ENCODE peak calls at places on chromosome 15, in nine cellular contexts. One of them, this sample, is unnamed.

GRCh38 chr15:74037171-74038117 is 42.9 kb downstream of the PML start:
- DNase-seq in hepatocyte: no peak
- DNase-seq in HL-60: no peak
- DNase-seq in caudate nucleus: no peak
- DNase-seq in DND-41: no peak
- DNase-seq in HCT116: no peak
- DNase-seq in tibial nerve: no peak
- DNase-seq in naive thymus-derived CD4-positive, alpha-beta T cell: no peak
- DNase-seq in PC-3: no peak
- DNase-seq in this sample: no peak

GRCh38 chr15:81899730-81900129 is 146.1 kb downstream of the MEX3B start:
- DNase-seq in hepatocyte: no peak
- DNase-seq in HL-60: no peak
- DNase-seq in caudate nucleus: no peak
- DNase-seq in DND-41: no peak
- DNase-seq in HCT116: no peak
- DNase-seq in tibial nerve: no peak
- DNase-seq in naive thymus-derived CD4-positive, alpha-beta T cell: no peak
- DNase-seq in PC-3: no peak
- DNase-seq in this sample: no peak

GRCh38 chr15:23566070-23567050 is 886 bp downstream of the MKRN3 start:
- DNase-seq in hepatocyte: no peak
- DNase-seq in HL-60: peak; percentile 50
- DNase-seq in caudate nucleus: peak; percentile 20
- DNase-seq in DND-41: peak; percentile 96
- DNase-seq in HCT116: peak; percentile 29
- DNase-seq in tibial nerve: no peak
- DNase-seq in naive thymus-derived CD4-positive, alpha-beta T cell: peak; percentile 68
- DNase-seq in PC-3: peak; percentile 68
- DNase-seq in this sample: no peak

GRCh38 chr15:70875001-70875782 is 17.0 kb downstream of the THAP10 start:
- DNase-seq in hepatocyte: peak; percentile 33
- DNase-seq in HL-60: no peak
- DNase-seq in caudate nucleus: no peak
- DNase-seq in DND-41: no peak
- DNase-seq in HCT116: no peak
- DNase-seq in tibial nerve: no peak
- DNase-seq in naive thymus-derived CD4-positive, alpha-beta T cell: no peak
- DNase-seq in PC-3: peak; percentile 64
- DNase-seq in this sample: no peak

GRCh38 chr15:85412956-85413854 is 32.8 kb downstream of the AKAP13 start:
- DNase-seq in hepatocyte: peak; percentile 68
- DNase-seq in HL-60: peak; percentile 26
- DNase-seq in caudate nucleus: no peak
- DNase-seq in DND-41: peak; percentile 25
- DNase-seq in HCT116: peak; percentile 88
- DNase-seq in tibial nerve: peak; percentile 20
- DNase-seq in naive thymus-derived CD4-positive, alpha-beta T cell: peak; percentile 47
- DNase-seq in PC-3: peak; percentile 94
- DNase-seq in this sample: peak; percentile 7

GRCh38 chr15:39075311-39075710 is 505.6 kb upstream of the THBS1 start:
- DNase-seq in hepatocyte: no peak
- DNase-seq in HL-60: no peak
- DNase-seq in caudate nucleus: no peak
- DNase-seq in DND-41: no peak
- DNase-seq in HCT116: no peak
- DNase-seq in tibial nerve: no peak
- DNase-seq in naive thymus-derived CD4-positive, alpha-beta T cell: no peak
- DNase-seq in PC-3: no peak
- DNase-seq in this sample: no peak

GRCh38 chr15:95804484-95804883 is 526.0 kb upstream of the NR2F2 start:
- DNase-seq in hepatocyte: no peak
- DNase-seq in HL-60: no peak
- DNase-seq in caudate nucleus: no peak
- DNase-seq in DND-41: no peak
- DNase-seq in HCT116: no peak
- DNase-seq in tibial nerve: no peak
- DNase-seq in naive thymus-derived CD4-positive, alpha-beta T cell: no peak
- DNase-seq in PC-3: no peak
- DNase-seq in this sample: no peak

GRCh38 chr15:25173241-25174028 is 218.6 kb downstream of the SNRPN start:
- DNase-seq in hepatocyte: no peak
- DNase-seq in HL-60: no peak
- DNase-seq in caudate nucleus: no peak
- DNase-seq in DND-41: no peak
- DNase-seq in HCT116: no peak
- DNase-seq in tibial nerve: no peak
- DNase-seq in naive thymus-derived CD4-positive, alpha-beta T cell: no peak
- DNase-seq in PC-3: no peak
- DNase-seq in this sample: no peak

GRCh38 chr15:75739791-75740190 is 27.1 kb upstream of the CSPG4 start:
- DNase-seq in hepatocyte: no peak
- DNase-seq in HL-60: no peak
- DNase-seq in caudate nucleus: no peak
- DNase-seq in DND-41: no peak
- DNase-seq in HCT116: no peak
- DNase-seq in tibial nerve: no peak
- DNase-seq in naive thymus-derived CD4-positive, alpha-beta T cell: no peak
- DNase-seq in PC-3: no peak
- DNase-seq in this sample: no peak

GRCh38 chr15:57384816-57385215 is 8.5 kb downstream of the CGNL1 start:
- DNase-seq in hepatocyte: no peak
- DNase-seq in HL-60: no peak
- DNase-seq in caudate nucleus: no peak
- DNase-seq in DND-41: no peak
- DNase-seq in HCT116: no peak
- DNase-seq in tibial nerve: no peak
- DNase-seq in naive thymus-derived CD4-positive, alpha-beta T cell: no peak
- DNase-seq in PC-3: peak; percentile 35
- DNase-seq in this sample: no peak

GRCh38 chr15:77493324-77493907 is 72.7 kb downstream of the HMG20A start:
- DNase-seq in hepatocyte: no peak
- DNase-seq in HL-60: peak; percentile 23
- DNase-seq in caudate nucleus: no peak
- DNase-seq in DND-41: no peak
- DNase-seq in HCT116: no peak
- DNase-seq in tibial nerve: no peak
- DNase-seq in naive thymus-derived CD4-positive, alpha-beta T cell: no peak
- DNase-seq in PC-3: no peak
- DNase-seq in this sample: no peak

GRCh38 chr15:73575636-73576247 is 57.4 kb downstream of the NPTN start:
- DNase-seq in hepatocyte: no peak
- DNase-seq in HL-60: no peak
- DNase-seq in caudate nucleus: no peak
- DNase-seq in DND-41: no peak
- DNase-seq in HCT116: no peak
- DNase-seq in tibial nerve: no peak
- DNase-seq in naive thymus-derived CD4-positive, alpha-beta T cell: no peak
- DNase-seq in PC-3: no peak
- DNase-seq in this sample: no peak

GRCh38 chr15:70936326-70936725 is 43.7 kb downstream of the LRRC49 start:
- DNase-seq in hepatocyte: no peak
- DNase-seq in HL-60: no peak
- DNase-seq in caudate nucleus: no peak
- DNase-seq in DND-41: no peak
- DNase-seq in HCT116: no peak
- DNase-seq in tibial nerve: no peak
- DNase-seq in naive thymus-derived CD4-positive, alpha-beta T cell: no peak
- DNase-seq in PC-3: no peak
- DNase-seq in this sample: no peak

GRCh38 chr15:33028495-33028894 is 166.0 kb downstream of the FMN1 start:
- DNase-seq in hepatocyte: no peak
- DNase-seq in HL-60: no peak
- DNase-seq in caudate nucleus: no peak
- DNase-seq in DND-41: no peak
- DNase-seq in HCT116: no peak
- DNase-seq in tibial nerve: no peak
- DNase-seq in naive thymus-derived CD4-positive, alpha-beta T cell: no peak
- DNase-seq in PC-3: no peak
- DNase-seq in this sample: no peak

GRCh38 chr15:60384526-60385127 is 13.2 kb downstream of the ANXA2 start:
- DNase-seq in hepatocyte: no peak
- DNase-seq in HL-60: no peak
- DNase-seq in caudate nucleus: no peak
- DNase-seq in DND-41: no peak
- DNase-seq in HCT116: no peak
- DNase-seq in tibial nerve: no peak
- DNase-seq in naive thymus-derived CD4-positive, alpha-beta T cell: no peak
- DNase-seq in PC-3: no peak
- DNase-seq in this sample: no peak

GRCh38 chr15:60383008-60383694 is 14.6 kb downstream of the ANXA2 start:
- DNase-seq in hepatocyte: no peak
- DNase-seq in HL-60: no peak
- DNase-seq in caudate nucleus: no peak
- DNase-seq in DND-41: no peak
- DNase-seq in HCT116: no peak
- DNase-seq in tibial nerve: no peak
- DNase-seq in naive thymus-derived CD4-positive, alpha-beta T cell: no peak
- DNase-seq in PC-3: no peak
- DNase-seq in this sample: no peak

GRCh38 chr15:60387321-60387720 is 10.5 kb downstream of the ANXA2 start:
- DNase-seq in hepatocyte: no peak
- DNase-seq in HL-60: no peak
- DNase-seq in caudate nucleus: no peak
- DNase-seq in DND-41: no peak
- DNase-seq in HCT116: no peak
- DNase-seq in tibial nerve: no peak
- DNase-seq in naive thymus-derived CD4-positive, alpha-beta T cell: no peak
- DNase-seq in PC-3: no peak
- DNase-seq in this sample: no peak

GRCh38 chr15:60384052-60384451 is 13.7 kb downstream of the ANXA2 start:
- DNase-seq in hepatocyte: no peak
- DNase-seq in HL-60: no peak
- DNase-seq in caudate nucleus: no peak
- DNase-seq in DND-41: no peak
- DNase-seq in HCT116: no peak
- DNase-seq in tibial nerve: no peak
- DNase-seq in naive thymus-derived CD4-positive, alpha-beta T cell: no peak
- DNase-seq in PC-3: no peak
- DNase-seq in this sample: no peak

GRCh38 chr15:60385620-60386552 is 11.9 kb downstream of the ANXA2 start:
- DNase-seq in hepatocyte: no peak
- DNase-seq in HL-60: no peak
- DNase-seq in caudate nucleus: no peak
- DNase-seq in DND-41: no peak
- DNase-seq in HCT116: no peak
- DNase-seq in tibial nerve: no peak
- DNase-seq in naive thymus-derived CD4-positive, alpha-beta T cell: no peak
- DNase-seq in PC-3: no peak
- DNase-seq in this sample: no peak
- H3K27ac ChIP-seq in hepatocyte: peak overlapping the region; percentile 30
- H3K27ac ChIP-seq in HL-60: no peak overlapping the region
- H3K27ac ChIP-seq in caudate nucleus: no peak overlapping the region
- H3K27ac ChIP-seq in DND-41: no peak overlapping the region
- H3K27ac ChIP-seq in HCT116: no peak overlapping the region
- H3K27ac ChIP-seq in tibial nerve: peak overlapping the region; percentile 100
- H3K27ac ChIP-seq in naive thymus-derived CD4-positive, alpha-beta T cell: no peak overlapping the region
- H3K27ac ChIP-seq in PC-3: no peak overlapping the region
- H3K27ac ChIP-seq in this sample: no peak overlapping the region

DNA sequence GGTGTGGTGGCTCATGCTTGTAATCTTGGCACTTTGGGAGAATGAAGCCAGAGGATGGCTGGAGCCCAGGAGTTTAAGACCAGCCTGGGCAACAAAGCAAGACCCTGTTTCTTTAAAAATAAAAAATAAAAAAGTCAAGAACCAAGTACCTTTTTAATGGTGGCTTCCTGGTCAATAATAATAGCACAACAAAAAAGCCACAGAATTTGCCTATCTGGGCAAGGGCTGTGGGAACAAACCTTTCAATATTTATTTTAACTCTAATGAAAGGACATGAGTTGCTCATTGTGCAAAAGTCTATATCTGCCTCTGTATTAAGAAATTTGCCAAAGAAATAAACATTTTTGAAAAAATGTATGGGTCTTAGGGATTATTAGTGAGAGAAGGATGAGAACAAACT is 2.1 kb downstream of the ZNF609 start:
- DNase-seq in hepatocyte: no peak
- DNase-seq in HL-60: no peak
- DNase-seq in caudate nucleus: no peak
- DNase-seq in DND-41: no peak
- DNase-seq in HCT116: no peak
- DNase-seq in tibial nerve: no peak
- DNase-seq in naive thymus-derived CD4-positive, alpha-beta T cell: no peak
- DNase-seq in PC-3: no peak
- DNase-seq in this sample: no peak
- H3K27ac ChIP-seq in hepatocyte: peak overlapping the region; percentile 90
- H3K27ac ChIP-seq in HL-60: no peak overlapping the region
- H3K27ac ChIP-seq in caudate nucleus: peak overlapping the region; percentile 65
- H3K27ac ChIP-seq in DND-41: peak overlapping the region; percentile 83
- H3K27ac ChIP-seq in HCT116: no peak overlapping the region
- H3K27ac ChIP-seq in tibial nerve: peak overlapping the region; percentile 90
- H3K27ac ChIP-seq in naive thymus-derived CD4-positive, alpha-beta T cell: peak overlapping the region; percentile 8
- H3K27ac ChIP-seq in PC-3: no peak overlapping the region
- H3K27ac ChIP-seq in this sample: no peak overlapping the region

GRCh38 chr15:92601940-92602593 is 53.5 kb downstream of the FAM174B start:
- DNase-seq in hepatocyte: no peak
- DNase-seq in HL-60: no peak
- DNase-seq in caudate nucleus: no peak
- DNase-seq in DND-41: no peak
- DNase-seq in HCT116: no peak
- DNase-seq in tibial nerve: no peak
- DNase-seq in naive thymus-derived CD4-positive, alpha-beta T cell: no peak
- DNase-seq in PC-3: no peak
- DNase-seq in this sample: no peak

GRCh38 chr15:92597548-92597947 is 58.0 kb downstream of the FAM174B start:
- DNase-seq in hepatocyte: no peak
- DNase-seq in HL-60: no peak
- DNase-seq in caudate nucleus: no peak
- DNase-seq in DND-41: no peak
- DNase-seq in HCT116: no peak
- DNase-seq in tibial nerve: no peak
- DNase-seq in naive thymus-derived CD4-positive, alpha-beta T cell: no peak
- DNase-seq in PC-3: no peak
- DNase-seq in this sample: no peak

GRCh38 chr15:92600902-92601301 is 54.7 kb downstream of the FAM174B start:
- DNase-seq in hepatocyte: no peak
- DNase-seq in HL-60: no peak
- DNase-seq in caudate nucleus: no peak
- DNase-seq in DND-41: no peak
- DNase-seq in HCT116: no peak
- DNase-seq in tibial nerve: no peak
- DNase-seq in naive thymus-derived CD4-positive, alpha-beta T cell: no peak
- DNase-seq in PC-3: peak; percentile 12
- DNase-seq in this sample: no peak

GRCh38 chr15:92596623-92597022 is 59.0 kb downstream of the FAM174B start:
- DNase-seq in hepatocyte: no peak
- DNase-seq in HL-60: no peak
- DNase-seq in caudate nucleus: no peak
- DNase-seq in DND-41: no peak
- DNase-seq in HCT116: no peak
- DNase-seq in tibial nerve: no peak
- DNase-seq in naive thymus-derived CD4-positive, alpha-beta T cell: no peak
- DNase-seq in PC-3: no peak
- DNase-seq in this sample: no peak

GRCh38 chr15:92599394-92599970 is 56.1 kb downstream of the FAM174B start:
- DNase-seq in hepatocyte: no peak
- DNase-seq in HL-60: no peak
- DNase-seq in caudate nucleus: no peak
- DNase-seq in DND-41: no peak
- DNase-seq in HCT116: no peak
- DNase-seq in tibial nerve: no peak
- DNase-seq in naive thymus-derived CD4-positive, alpha-beta T cell: no peak
- DNase-seq in PC-3: no peak
- DNase-seq in this sample: no peak
- H3K27ac ChIP-seq in hepatocyte: no peak overlapping the region
- H3K27ac ChIP-seq in HL-60: no peak overlapping the region
- H3K27ac ChIP-seq in caudate nucleus: no peak overlapping the region
- H3K27ac ChIP-seq in DND-41: no peak overlapping the region
- H3K27ac ChIP-seq in HCT116: no peak overlapping the region
- H3K27ac ChIP-seq in tibial nerve: no peak overlapping the region
- H3K27ac ChIP-seq in naive thymus-derived CD4-positive, alpha-beta T cell: no peak overlapping the region
- H3K27ac ChIP-seq in PC-3: no peak overlapping the region
- H3K27ac ChIP-seq in this sample: no peak overlapping the region

GRCh38 chr15:31328425-31328998 is 1.9 kb downstream of the KLF13 start:
- DNase-seq in hepatocyte: no peak
- DNase-seq in HL-60: no peak
- DNase-seq in caudate nucleus: no peak
- DNase-seq in DND-41: peak; percentile 48
- DNase-seq in HCT116: no peak
- DNase-seq in tibial nerve: no peak
- DNase-seq in naive thymus-derived CD4-positive, alpha-beta T cell: peak; percentile 80
- DNase-seq in PC-3: peak; percentile 25
- DNase-seq in this sample: no peak
- H3K27ac ChIP-seq in hepatocyte: peak overlapping the region; percentile 99
- H3K27ac ChIP-seq in HL-60: peak overlapping the region; percentile 66
- H3K27ac ChIP-seq in caudate nucleus: peak overlapping the region; percentile 73
- H3K27ac ChIP-seq in DND-41: peak overlapping the region; percentile 79
- H3K27ac ChIP-seq in HCT116: peak overlapping the region; percentile 88
- H3K27ac ChIP-seq in tibial nerve: peak overlapping the region; percentile 97
- H3K27ac ChIP-seq in naive thymus-derived CD4-positive, alpha-beta T cell: peak overlapping the region; percentile 98
- H3K27ac ChIP-seq in PC-3: no peak overlapping the region
- H3K27ac ChIP-seq in this sample: no peak overlapping the region